ENCODE peak calls at places on chromosomes 11 and 22, in eight cellular contexts. U is Panc1, P is breast epithelium, Q is esophagus squamous epithelium, I is GM23248, V is uterus, M is GM12878, F is sigmoid colon. G is an unnamed sample. For H3K4me1, the result is how much of the 10 kb centered on the place peaks cover.

GRCh38 chr11:74634537-74634936 is 42.2 kb downstream of the POLD3 start:
- DNase-seq in U (no peak), P (no peak), Q (no peak), I (peak), V (peak), M (no peak), F (no peak), G (no peak)

GRCh38 chr22:23395476-23396361 is 184.4 kb downstream of the IGLL1 start:
- DNase-seq in U (no peak), P (peak), Q (no peak), I (no peak), V (no peak), M (no peak), F (peak), G (no peak)

GRCh38 chr11:115415939-115416338 is 88.3 kb downstream of the CADM1 start:
- DNase-seq in U (no peak), P (no peak), Q (no peak), I (no peak), V (no peak), M (no peak), F (no peak), G (no peak)

GRCh38 chr11:94486068-94486467 is 7.6 kb downstream of the MRE11 start:
- DNase-seq in U (no peak), P (no peak), Q (no peak), I (no peak), V (no peak), M (no peak), F (no peak), G (no peak)

GRCh38 chr11:134062255-134063030 is 6.4 kb upstream of the JAM3 start:
- DNase-seq in U (no peak), P (no peak), Q (no peak), I (no peak), V (no peak), M (no peak), F (no peak), G (no peak)

GRCh38 chr11:6404341-6405038 is 14.2 kb downstream of the SMPD1 start:
- DNase-seq in U (no peak), P (no peak), Q (no peak), I (peak), V (no peak), M (no peak), F (no peak), G (peak)

GRCh38 chr22:36419177-36419911 is 31.6 kb upstream of the MYH9 start:
- DNase-seq in U (no peak), P (no peak), Q (no peak), I (peak), V (peak), M (no peak), F (peak), G (no peak)

GRCh38 chr22:50482107-50483074 is 1.0 kb downstream of the ADM2 start:
- DNase-seq in U (no peak), P (no peak), Q (no peak), I (no peak), V (no peak), M (no peak), F (no peak), G (no peak)

GRCh38 chr11:47502767-47503166 is 50.2 kb downstream of the CELF1 start:
- DNase-seq in U (no peak), P (no peak), Q (no peak), I (no peak), V (no peak), M (no peak), F (no peak), G (no peak)

GRCh38 chr11:119318240-119319135 is 1.6 kb upstream of the MCAM start:
- DNase-seq in U (no peak), P (no peak), Q (no peak), I (peak), V (no peak), M (peak), F (peak), G (peak)

GRCh38 chr11:19441752-19442553 is 201.2 kb upstream of the E2F8 start:
- DNase-seq in U (no peak), P (no peak), Q (no peak), I (peak), V (no peak), M (peak), F (no peak), G (no peak)

GRCh38 chr11:70610561-70610960 is 212.2 kb downstream of the CTTN start:
- DNase-seq in U (no peak), P (no peak), Q (no peak), I (no peak), V (no peak), M (no peak), F (no peak), G (no peak)

GRCh38 chr11:1484061-1484671 is 2.4 kb downstream of the MOB2 start:
- DNase-seq in U (no peak), P (no peak), Q (no peak), I (no peak), V (peak), M (no peak), F (peak), G (no peak)

GRCh38 chr11:128525411-128526243 is 61.7 kb downstream of the ETS1 start:
- DNase-seq in U (no peak), P (no peak), Q (no peak), I (peak), V (no peak), M (no peak), F (no peak), G (peak)

GRCh38 chr22:29479417-29480261 is at the start of gene NEFH:
- DNase-seq in U (no peak), P (no peak), Q (no peak), I (no peak), V (no peak), M (no peak), F (no peak), G (no peak)

GRCh38 chr11:100712618-100713017 is 25.5 kb downstream of the ARHGAP42 start:
- DNase-seq in U (no peak), P (no peak), Q (no peak), I (no peak), V (no peak), M (no peak), F (no peak), G (no peak)

GRCh38 chr11:100719809-100720221 is 32.7 kb downstream of the ARHGAP42 start:
- DNase-seq in U (no peak), P (no peak), Q (no peak), I (peak), V (peak), M (no peak), F (no peak), G (no peak)

GRCh38 chr11:100719362-100719761 is 32.3 kb downstream of the ARHGAP42 start:
- DNase-seq in U (no peak), P (no peak), Q (no peak), I (peak), V (no peak), M (no peak), F (no peak), G (no peak)

GRCh38 chr11:100715163-100715792 is 28.2 kb downstream of the ARHGAP42 start:
- DNase-seq in U (no peak), P (no peak), Q (no peak), I (no peak), V (no peak), M (no peak), F (no peak), G (no peak)

DNA sequence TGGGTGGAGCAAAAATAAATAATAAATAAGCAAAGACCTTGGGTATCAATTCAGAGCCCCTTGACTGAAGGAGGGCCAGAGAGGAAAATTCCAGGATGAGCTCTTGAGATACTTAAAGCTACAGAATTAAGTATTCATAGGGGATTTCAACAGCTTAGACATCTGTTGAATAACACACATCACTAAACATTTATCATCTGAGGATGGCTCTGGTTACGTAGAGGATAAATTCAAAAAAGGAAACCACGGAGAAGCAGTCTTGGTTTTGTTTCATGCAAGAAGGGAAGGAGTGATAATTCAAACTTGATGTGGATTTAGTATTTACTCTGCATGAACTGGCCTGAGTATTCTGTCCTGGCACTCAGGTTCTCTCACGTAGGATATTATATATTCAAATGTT is 29.8 kb downstream of the ARHGAP42 start:
- DNase-seq in U (no peak), P (no peak), Q (no peak), I (no peak), V (no peak), M (no peak), F (no peak), G (no peak)
- H3K4me1 ChIP-seq in U (under half), P (under half), Q (under half), I (under half), V (under half), M (under half), F (under half), G (under half)

DNA sequence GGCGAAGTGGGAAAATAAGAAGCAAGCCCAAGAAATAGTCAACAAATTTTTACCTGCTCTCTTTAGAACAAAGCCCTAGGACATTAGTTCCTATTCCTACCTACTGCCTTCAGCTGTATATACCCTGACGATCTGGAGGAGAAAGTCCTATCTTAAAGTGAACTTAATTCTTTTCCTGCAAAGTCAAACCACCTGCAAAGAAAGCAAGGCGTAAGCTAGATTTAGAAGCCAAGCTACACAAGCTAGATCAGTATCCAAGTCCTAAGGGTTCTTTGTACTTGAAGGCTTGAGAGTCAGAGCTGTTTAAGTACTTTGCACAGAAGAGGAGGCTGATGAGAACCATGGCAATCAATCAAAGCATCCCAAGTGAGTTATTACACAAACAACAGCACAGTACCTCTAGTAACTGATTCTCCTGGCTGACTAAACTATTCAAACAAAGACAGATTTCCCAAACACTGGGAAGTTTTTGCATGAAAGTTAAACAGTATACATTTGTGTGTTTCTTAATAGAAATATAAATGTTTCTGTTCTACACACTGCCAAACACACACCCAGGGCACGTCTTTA is 1.9 kb downstream of the CDON start:
- DNase-seq in U (no peak), P (no peak), Q (no peak), I (no peak), V (no peak), M (no peak), F (no peak), G (no peak)
- H3K4me3 ChIP-seq in U (no peak), P (no peak), Q (no peak), I (no peak), V (peak), M (no peak), F (peak), G (no peak)

DNA sequence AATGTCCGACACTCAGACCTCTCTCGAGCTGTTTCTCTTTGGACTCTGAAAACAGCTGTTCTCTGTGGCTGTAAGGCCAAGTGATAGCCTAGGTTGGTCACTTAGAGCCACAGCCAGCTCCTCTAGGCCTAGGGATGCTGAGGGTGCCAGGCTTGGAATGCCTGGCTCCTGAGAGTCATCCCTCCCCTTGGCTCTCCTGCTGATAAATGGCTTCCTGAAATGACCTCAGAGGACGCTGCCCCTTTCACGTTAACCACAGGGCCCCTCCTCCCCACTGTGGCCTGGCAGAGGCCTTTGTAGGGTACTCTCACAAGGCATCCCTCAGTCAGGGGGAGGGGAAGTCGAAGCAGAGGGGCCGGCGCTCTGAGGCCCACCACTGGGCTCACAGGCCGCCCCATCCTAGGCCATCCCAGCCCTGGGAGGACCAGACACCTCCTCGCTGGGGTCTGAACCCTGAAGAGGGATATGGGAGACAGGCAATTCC is 51.0 kb downstream of the ARFGAP3 start:
- DNase-seq in U (no peak), P (peak), Q (no peak), I (no peak), V (no peak), M (no peak), F (no peak), G (no peak)
- H3K4me1 ChIP-seq in U (under half), P (under half), Q (under half), I (under half), V (under half), M (under half), F (under half), G (under half)

DNA sequence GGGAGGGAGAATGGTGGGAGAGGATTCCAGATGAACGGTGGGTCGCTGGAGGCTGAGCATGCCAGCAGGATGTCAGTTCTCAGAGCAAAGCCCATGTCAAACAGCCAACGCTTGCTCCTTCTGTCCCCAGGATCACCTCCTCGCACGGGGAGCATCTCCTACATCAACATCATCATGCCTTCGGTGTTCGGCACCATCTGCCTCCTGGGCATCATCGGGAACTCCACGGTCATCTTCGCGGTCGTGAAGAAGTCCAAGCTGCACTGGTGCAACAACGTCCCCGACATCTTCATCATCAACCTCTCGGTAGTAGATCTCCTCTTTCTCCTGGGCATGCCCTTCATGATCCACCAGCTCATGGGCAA is 1.5 kb downstream of the MCHR1 start:
- DNase-seq in U (no peak), P (no peak), Q (no peak), I (no peak), V (no peak), M (no peak), F (no peak), G (no peak)
- H3K4me3 ChIP-seq in U (no peak), P (no peak), Q (no peak), I (no peak), V (no peak), M (no peak), F (no peak), G (no peak)

GRCh38 chr11:78907636-78908035 is 333.0 kb upstream of the NARS2 start:
- DNase-seq in U (no peak), P (no peak), Q (no peak), I (no peak), V (no peak), M (no peak), F (no peak), G (no peak)

GRCh38 chr11:78912778-78913177 is 338.1 kb upstream of the NARS2 start:
- DNase-seq in U (no peak), P (no peak), Q (no peak), I (no peak), V (no peak), M (no peak), F (no peak), G (no peak)

GRCh38 chr11:78914503-78914902 is 339.8 kb upstream of the NARS2 start:
- DNase-seq in U (no peak), P (no peak), Q (no peak), I (no peak), V (no peak), M (no peak), F (no peak), G (no peak)

GRCh38 chr11:78909386-78909785 is 334.7 kb upstream of the NARS2 start:
- DNase-seq in U (no peak), P (no peak), Q (no peak), I (no peak), V (no peak), M (no peak), F (no peak), G (no peak)

DNA sequence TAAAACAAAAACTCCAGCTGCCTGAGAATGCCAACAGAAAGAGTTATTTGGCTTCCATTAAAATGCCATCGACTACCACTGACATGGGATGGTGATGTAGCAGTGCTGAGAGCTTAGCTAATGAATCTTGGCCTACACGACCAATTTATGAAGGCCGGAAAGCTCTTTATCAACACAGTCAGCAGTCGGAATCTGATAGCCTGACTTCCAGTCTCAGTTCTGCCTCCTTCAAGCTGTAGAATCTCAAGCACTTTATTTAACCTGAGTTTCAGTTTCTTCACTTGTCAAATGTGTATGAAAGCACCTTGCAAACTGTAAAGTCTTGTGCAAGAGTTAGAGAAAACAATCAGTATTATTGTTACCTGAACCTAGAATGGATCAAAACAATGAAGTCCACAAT is 335.7 kb upstream of the NARS2 start:
- DNase-seq in U (no peak), P (no peak), Q (no peak), I (no peak), V (no peak), M (no peak), F (no peak), G (no peak)
- H3K4me1 ChIP-seq in U (under half), P (under half), Q (under half), I (under half), V (under half), M (under half), F (under half), G (under half)

DNA sequence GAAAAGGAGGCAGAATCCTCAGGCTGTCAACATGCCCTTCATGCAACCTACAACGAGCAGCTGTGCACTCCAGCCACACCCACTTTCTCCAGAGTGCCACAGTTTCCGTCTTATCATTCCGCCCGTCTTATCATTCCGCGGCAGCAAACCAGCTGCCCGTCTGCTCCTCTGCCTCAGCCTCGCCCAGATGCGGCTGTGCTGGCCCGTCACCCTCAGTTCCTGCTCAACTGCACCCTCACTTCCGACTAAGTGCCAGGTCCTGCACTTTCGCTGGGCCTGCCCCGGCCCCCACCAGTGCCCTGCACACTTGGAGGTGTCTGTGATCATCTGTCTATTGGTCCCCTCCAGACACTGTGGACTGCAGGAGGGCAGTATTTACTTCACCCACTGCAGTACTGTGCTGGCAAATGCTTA is 43.7 kb downstream of the MICAL3 start:
- DNase-seq in U (no peak), P (no peak), Q (no peak), I (peak), V (no peak), M (no peak), F (no peak), G (peak)
- H3K4me3 ChIP-seq in U (no peak), P (peak), Q (peak), I (peak), V (no peak), M (no peak), F (no peak), G (peak)

GRCh38 chr11:102422817-102423725 is 29.5 kb downstream of the TMEM123 start:
- DNase-seq in U (no peak), P (no peak), Q (no peak), I (no peak), V (no peak), M (no peak), F (no peak), G (no peak)
- H3K4me1 ChIP-seq in U (under half), P (under half), Q (under half), I (under half), V (under half), M (under half), F (half or more), G (half or more)

GRCh38 chr22:47337161-47337621 is 574.7 kb downstream of the TBC1D22A start:
- DNase-seq in U (peak), P (no peak), Q (no peak), I (peak), V (no peak), M (no peak), F (no peak), G (no peak)
- H3K4me3 ChIP-seq in U (peak), P (peak), Q (peak), I (no peak), V (no peak), M (no peak), F (no peak), G (no peak)

GRCh38 chr22:30970356-30970746 is 1.3 kb downstream of the TUG1 start:
- DNase-seq in U (no peak), P (no peak), Q (no peak), I (peak), V (no peak), M (no peak), F (no peak), G (no peak)

GRCh38 chr22:30964858-30965257 is 3.7 kb downstream of the MORC2 start:
- DNase-seq in U (no peak), P (no peak), Q (no peak), I (no peak), V (no peak), M (no peak), F (no peak), G (no peak)

GRCh38 chr22:30968015-30968923 is at the start of gene MORC2:
- DNase-seq in U (no peak), P (no peak), Q (no peak), I (no peak), V (peak), M (no peak), F (peak), G (no peak)

GRCh38 chr22:30969532-30970355 is 679 bp downstream of the TUG1 start:
- DNase-seq in U (no peak), P (no peak), Q (no peak), I (peak), V (no peak), M (no peak), F (peak), G (no peak)

DNA sequence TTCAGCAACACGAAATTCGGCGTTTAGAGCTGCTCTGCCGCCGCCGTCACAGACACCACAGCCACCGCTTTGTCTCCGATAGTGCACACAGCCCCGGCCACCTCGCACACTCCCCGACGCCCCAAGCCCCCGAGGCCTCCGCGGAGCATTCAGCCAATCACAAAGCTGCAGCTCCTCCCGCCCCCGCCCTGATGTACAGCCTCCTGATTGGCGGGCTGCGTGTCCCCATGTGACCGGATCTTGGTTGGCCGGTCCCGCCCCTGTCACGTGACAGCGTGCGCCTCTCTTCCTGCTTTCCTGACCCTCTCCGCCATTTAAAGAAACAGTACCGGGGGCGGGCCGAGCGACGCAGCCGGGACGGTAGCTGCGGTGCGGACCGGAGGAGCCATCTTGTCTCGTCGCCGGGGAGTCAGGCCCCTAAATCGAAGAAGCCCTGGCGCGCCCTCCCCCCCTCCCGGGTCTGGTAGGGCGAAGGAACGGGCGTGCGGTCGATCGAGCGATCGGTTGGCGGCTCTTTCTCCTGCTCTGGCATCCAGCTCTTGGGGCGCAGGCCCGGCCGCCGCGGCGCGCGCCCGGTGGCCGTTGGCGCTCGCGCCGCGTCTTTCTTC is at the start of gene TUG1:
- DNase-seq in U (peak), P (peak), Q (peak), I (peak), V (peak), M (peak), F (peak), G (peak)
- H3K4me1 ChIP-seq in U (under half), P (under half), Q (under half), I (under half), V (under half), M (under half), F (under half), G (under half)